ENCODE peak calls at places on chromosomes 11 and 22, in five cellular contexts. One of them, this sample, is unnamed.

GRCh38 chr11:11786234-11786633 is 55.5 kb upstream of the USP47 start:
- DNase-seq in ovary: no peak
- DNase-seq in lower leg skin: no peak
- DNase-seq in uterus: no peak
- DNase-seq in sigmoid colon: no peak
- DNase-seq in this sample: no peak

GRCh38 chr11:111871693-111872161 is 346 bp upstream of the ALG9 start:
- DNase-seq in ovary: no peak
- DNase-seq in lower leg skin: no peak
- DNase-seq in uterus: no peak
- DNase-seq in sigmoid colon: no peak
- DNase-seq in this sample: no peak

GRCh38 chr11:271316-271715 is 6.9 kb upstream of the NLRP6 start:
- DNase-seq in ovary: no peak
- DNase-seq in lower leg skin: no peak
- DNase-seq in uterus: no peak
- DNase-seq in sigmoid colon: no peak
- DNase-seq in this sample: no peak

GRCh38 chr11:134461621-134462020 is 49.6 kb upstream of the B3GAT1 start:
- DNase-seq in ovary: no peak
- DNase-seq in lower leg skin: no peak
- DNase-seq in uterus: no peak
- DNase-seq in sigmoid colon: no peak
- DNase-seq in this sample: no peak

GRCh38 chr22:29879738-29880137 is 3.2 kb upstream of the MTMR3 start:
- DNase-seq in ovary: no peak
- DNase-seq in lower leg skin: no peak
- DNase-seq in uterus: no peak
- DNase-seq in sigmoid colon: no peak
- DNase-seq in this sample: peak

GRCh38 chr22:36928181-36928580 is 14.8 kb downstream of the CSF2RB start:
- DNase-seq in ovary: no peak
- DNase-seq in lower leg skin: no peak
- DNase-seq in uterus: no peak
- DNase-seq in sigmoid colon: no peak
- DNase-seq in this sample: no peak

GRCh38 chr22:45389546-45389945 is 23.9 kb downstream of the SMC1B start:
- DNase-seq in ovary: no peak
- DNase-seq in lower leg skin: no peak
- DNase-seq in uterus: no peak
- DNase-seq in sigmoid colon: no peak
- DNase-seq in this sample: no peak

GRCh38 chr22:44463151-44463550 is 34.9 kb downstream of the RTL6 start:
- DNase-seq in ovary: no peak
- DNase-seq in lower leg skin: no peak
- DNase-seq in uterus: no peak
- DNase-seq in sigmoid colon: no peak
- DNase-seq in this sample: no peak

GRCh38 chr22:28910575-28911278 is 27.4 kb downstream of the ZNRF3 start:
- DNase-seq in ovary: no peak
- DNase-seq in lower leg skin: no peak
- DNase-seq in uterus: no peak
- DNase-seq in sigmoid colon: peak
- DNase-seq in this sample: no peak

GRCh38 chr11:98434296-98434695 is 586.5 kb upstream of the CNTN5 start:
- DNase-seq in ovary: no peak
- DNase-seq in lower leg skin: no peak
- DNase-seq in uterus: no peak
- DNase-seq in sigmoid colon: no peak
- DNase-seq in this sample: no peak

GRCh38 chr11:78419327-78419726 is 1.7 kb upstream of the GAB2 start:
- DNase-seq in ovary: peak
- DNase-seq in lower leg skin: peak
- DNase-seq in uterus: peak
- DNase-seq in sigmoid colon: peak
- DNase-seq in this sample: peak

GRCh38 chr22:39456262-39457046 is at the start of gene MGAT3:
- DNase-seq in ovary: no peak
- DNase-seq in lower leg skin: no peak
- DNase-seq in uterus: no peak
- DNase-seq in sigmoid colon: no peak
- DNase-seq in this sample: no peak

GRCh38 chr11:88178211-88178610 is 3.0 kb upstream of the RAB38 start:
- DNase-seq in ovary: no peak
- DNase-seq in lower leg skin: no peak
- DNase-seq in uterus: peak
- DNase-seq in sigmoid colon: no peak
- DNase-seq in this sample: no peak

GRCh38 chr11:121429556-121429955 is 22.6 kb upstream of the SORL1 start:
- DNase-seq in ovary: no peak
- DNase-seq in lower leg skin: no peak
- DNase-seq in uterus: no peak
- DNase-seq in sigmoid colon: no peak
- DNase-seq in this sample: no peak

GRCh38 chr11:124746621-124747243 is 5.3 kb downstream of the VSIG2 start:
- DNase-seq in ovary: peak
- DNase-seq in lower leg skin: no peak
- DNase-seq in uterus: peak
- DNase-seq in sigmoid colon: no peak
- DNase-seq in this sample: peak

GRCh38 chr22:36563001-36563400 is 34.0 kb upstream of the EIF3D start:
- DNase-seq in ovary: no peak
- DNase-seq in lower leg skin: no peak
- DNase-seq in uterus: no peak
- DNase-seq in sigmoid colon: no peak
- DNase-seq in this sample: no peak

GRCh38 chr11:62452261-62452660 is 33.4 kb downstream of the SCGB1A1 start:
- DNase-seq in ovary: no peak
- DNase-seq in lower leg skin: no peak
- DNase-seq in uterus: no peak
- DNase-seq in sigmoid colon: no peak
- DNase-seq in this sample: no peak

GRCh38 chr22:19797631-19798319 is 37.2 kb downstream of the TBX1 start:
- DNase-seq in ovary: no peak
- DNase-seq in lower leg skin: no peak
- DNase-seq in uterus: no peak
- DNase-seq in sigmoid colon: no peak
- DNase-seq in this sample: no peak

GRCh38 chr11:128463386-128463829 is 124.0 kb downstream of the ETS1 start:
- DNase-seq in ovary: peak
- DNase-seq in lower leg skin: no peak
- DNase-seq in uterus: peak
- DNase-seq in sigmoid colon: no peak
- DNase-seq in this sample: no peak

GRCh38 chr11:124886476-124886875 is 11.2 kb downstream of the ROBO4 start:
- DNase-seq in ovary: peak
- DNase-seq in lower leg skin: no peak
- DNase-seq in uterus: no peak
- DNase-seq in sigmoid colon: peak
- DNase-seq in this sample: no peak

GRCh38 chr11:15208570-15209222 is 94.0 kb downstream of the INSC start:
- DNase-seq in ovary: peak
- DNase-seq in lower leg skin: peak
- DNase-seq in uterus: peak
- DNase-seq in sigmoid colon: peak
- DNase-seq in this sample: peak

GRCh38 chr11:43574949-43575915 is 105.3 kb upstream of the HSD17B12 start:
- DNase-seq in ovary: peak
- DNase-seq in lower leg skin: no peak
- DNase-seq in uterus: no peak
- DNase-seq in sigmoid colon: peak
- DNase-seq in this sample: no peak

GRCh38 chr11:118870396-118871343 is 13.0 kb upstream of the CXCR5 start:
- DNase-seq in ovary: no peak
- DNase-seq in lower leg skin: no peak
- DNase-seq in uterus: peak
- DNase-seq in sigmoid colon: peak
- DNase-seq in this sample: no peak

GRCh38 chr11:31529701-31530100 is 20.1 kb downstream of the ELP4 start:
- DNase-seq in ovary: no peak
- DNase-seq in lower leg skin: no peak
- DNase-seq in uterus: no peak
- DNase-seq in sigmoid colon: no peak
- DNase-seq in this sample: no peak

GRCh38 chr22:19509923-19510322 is 14.3 kb downstream of the CLDN5 start:
- DNase-seq in ovary: no peak
- DNase-seq in lower leg skin: no peak
- DNase-seq in uterus: no peak
- DNase-seq in sigmoid colon: no peak
- DNase-seq in this sample: no peak

GRCh38 chr11:94782446-94782845 is 14.3 kb downstream of the AMOTL1 start:
- DNase-seq in ovary: no peak
- DNase-seq in lower leg skin: no peak
- DNase-seq in uterus: no peak
- DNase-seq in sigmoid colon: no peak
- DNase-seq in this sample: no peak

GRCh38 chr22:40206561-40206960 is 28.8 kb downstream of the TNRC6B start:
- DNase-seq in ovary: no peak
- DNase-seq in lower leg skin: no peak
- DNase-seq in uterus: no peak
- DNase-seq in sigmoid colon: no peak
- DNase-seq in this sample: no peak

GRCh38 chr22:44667829-44668189 is 34.2 kb upstream of the PRR5 start:
- DNase-seq in ovary: no peak
- DNase-seq in lower leg skin: no peak
- DNase-seq in uterus: no peak
- DNase-seq in sigmoid colon: peak
- DNase-seq in this sample: no peak

GRCh38 chr11:68043349-68044144 is 4.7 kb downstream of the TCIRG1 start:
- DNase-seq in ovary: peak
- DNase-seq in lower leg skin: no peak
- DNase-seq in uterus: peak
- DNase-seq in sigmoid colon: peak
- DNase-seq in this sample: peak

GRCh38 chr11:574632-575323 is 1.5 kb upstream of the PHRF1 start:
- DNase-seq in ovary: no peak
- DNase-seq in lower leg skin: no peak
- DNase-seq in uterus: no peak
- DNase-seq in sigmoid colon: no peak
- DNase-seq in this sample: no peak

GRCh38 chr22:26674211-26675190 is 17.1 kb downstream of the MIAT start:
- DNase-seq in ovary: no peak
- DNase-seq in lower leg skin: no peak
- DNase-seq in uterus: no peak
- DNase-seq in sigmoid colon: no peak
- DNase-seq in this sample: no peak

GRCh38 chr22:26672590-26673468 is 15.4 kb downstream of the MIAT start:
- DNase-seq in ovary: peak
- DNase-seq in lower leg skin: peak
- DNase-seq in uterus: peak
- DNase-seq in sigmoid colon: peak
- DNase-seq in this sample: peak

GRCh38 chr22:26673485-26673884 is 16.1 kb downstream of the MIAT start:
- DNase-seq in ovary: no peak
- DNase-seq in lower leg skin: peak
- DNase-seq in uterus: no peak
- DNase-seq in sigmoid colon: no peak
- DNase-seq in this sample: no peak

GRCh38 chr22:26677217-26677616 is 19.8 kb downstream of the MIAT start:
- DNase-seq in ovary: no peak
- DNase-seq in lower leg skin: no peak
- DNase-seq in uterus: no peak
- DNase-seq in sigmoid colon: no peak
- DNase-seq in this sample: no peak

GRCh38 chr22:26675687-26676273 is 18.4 kb downstream of the MIAT start:
- DNase-seq in ovary: no peak
- DNase-seq in lower leg skin: no peak
- DNase-seq in uterus: no peak
- DNase-seq in sigmoid colon: no peak
- DNase-seq in this sample: no peak
- TF ChIP-seq POLR2A in ovary: no peak
- TF ChIP-seq POLR2A in lower leg skin: no peak
- TF ChIP-seq POLR2A in uterus: no peak
- TF ChIP-seq POLR2A in sigmoid colon: no peak
- TF ChIP-seq POLR2A in this sample: no peak

DNA sequence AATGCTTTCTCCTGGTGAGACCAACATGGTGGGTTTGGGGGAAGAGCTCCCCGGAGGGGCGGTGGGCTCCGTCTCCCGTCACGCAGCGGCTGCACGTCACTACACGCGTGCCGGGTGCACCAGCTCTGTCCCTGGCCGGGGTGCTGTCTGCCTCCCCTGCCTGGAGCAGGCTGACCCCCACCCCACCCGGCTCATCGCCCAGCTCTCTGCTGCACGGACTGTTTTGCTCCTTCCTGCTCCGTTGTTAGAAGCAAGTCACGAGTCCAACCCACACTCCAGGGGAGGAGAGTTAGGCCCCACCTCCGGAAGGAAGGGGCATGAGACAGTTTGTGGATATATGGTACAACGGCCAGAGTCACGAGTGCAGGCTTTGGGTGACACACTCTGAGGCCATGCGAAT is 364.9 kb downstream of the BRD1 start:
- DNase-seq in ovary: no peak
- DNase-seq in lower leg skin: peak
- DNase-seq in uterus: no peak
- DNase-seq in sigmoid colon: no peak
- DNase-seq in this sample: no peak
- TF ChIP-seq POLR2A in ovary: no peak
- TF ChIP-seq POLR2A in lower leg skin: no peak
- TF ChIP-seq POLR2A in uterus: no peak
- TF ChIP-seq POLR2A in sigmoid colon: no peak
- TF ChIP-seq POLR2A in this sample: no peak

GRCh38 chr11:64916848-64917662 is at the start of gene ATG2A:
- DNase-seq in ovary: peak
- DNase-seq in lower leg skin: peak
- DNase-seq in uterus: peak
- DNase-seq in sigmoid colon: peak
- DNase-seq in this sample: peak
- TF ChIP-seq POLR2A in ovary: peak
- TF ChIP-seq POLR2A in lower leg skin: no peak
- TF ChIP-seq POLR2A in uterus: peak
- TF ChIP-seq POLR2A in sigmoid colon: peak
- TF ChIP-seq POLR2A in this sample: peak

DNA sequence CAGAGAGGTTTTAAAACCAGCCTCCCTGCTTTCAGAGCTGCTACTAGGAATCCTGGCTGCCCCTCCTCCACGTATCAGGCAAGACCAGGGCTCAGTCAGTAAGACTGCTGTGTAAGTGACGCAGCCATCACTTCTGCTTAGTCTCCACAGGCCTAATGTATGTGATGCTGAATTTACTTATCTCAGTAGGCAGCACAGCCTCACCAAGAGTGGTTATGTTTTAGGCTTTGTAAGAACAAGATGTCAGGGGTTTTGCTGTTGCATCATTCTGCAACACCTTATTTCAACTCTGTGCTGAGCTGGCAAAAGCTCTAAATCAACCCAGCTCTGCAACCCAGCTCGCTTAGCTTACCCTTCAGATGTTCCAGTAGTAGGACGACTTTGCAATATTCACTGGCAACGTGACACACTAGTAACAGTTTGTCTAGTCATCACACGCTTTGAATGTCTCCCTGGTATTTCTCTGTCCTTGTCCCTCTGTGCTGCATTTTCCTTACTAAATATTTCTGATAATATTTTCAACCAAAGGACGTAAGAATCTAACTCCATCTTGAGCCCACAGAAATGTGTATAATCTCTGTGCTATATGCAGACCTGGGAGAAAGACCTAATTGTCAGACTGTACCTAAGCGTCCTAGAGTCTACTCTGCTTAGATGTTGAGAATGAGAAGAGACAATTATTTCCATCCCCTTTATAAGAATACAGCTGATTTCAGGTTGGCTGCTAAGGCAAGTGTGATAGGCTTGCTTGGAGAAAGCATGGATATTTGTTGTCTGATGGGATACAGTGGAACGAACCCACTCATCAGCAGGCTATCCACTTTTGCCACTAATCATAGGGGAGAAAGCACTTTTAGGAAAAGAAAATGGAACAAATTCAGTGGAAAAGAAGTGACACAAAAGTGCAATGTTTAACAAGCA is 72.2 kb downstream of the LARGE2 start:
- DNase-seq in ovary: no peak
- DNase-seq in lower leg skin: no peak
- DNase-seq in uterus: no peak
- DNase-seq in sigmoid colon: no peak
- DNase-seq in this sample: no peak
- TF ChIP-seq POLR2A in ovary: no peak
- TF ChIP-seq POLR2A in lower leg skin: no peak
- TF ChIP-seq POLR2A in uterus: no peak
- TF ChIP-seq POLR2A in sigmoid colon: no peak
- TF ChIP-seq POLR2A in this sample: no peak

This sample was measured in H54.